ENCODE peak calls at places on chromosomes 1 and 21, in nine cellular contexts. Z is AG09309, H is heart left ventricle, F is breast epithelium, Y is left ventricle myocardium inferior, M is fibroblast of lung, U is HFF-Myc, P is A673, K is AG09319. I is an unnamed sample.
A peak's percentile ranks its signal among the peaks of the same experiment; 100 is the strongest.

GRCh38 chr1:38258085-38258484 is 211.5 kb upstream of the POU3F1 start:
- DNase-seq in P (no peak), Z (no peak), U (no peak), H (no peak), M (no peak), Y (no peak), F (no peak), K (no peak), I (no peak)

GRCh38 chr1:72397786-72398185 is 115.4 kb upstream of the NEGR1 start:
- DNase-seq in M (peak; percentile 86), H (no peak), U (peak; percentile 75), Y (no peak), F (no peak), K (peak; percentile 55), P (peak; percentile 70), Z (peak; percentile 66), I (no peak)

GRCh38 chr1:154463512-154463990 is 38.5 kb upstream of the TDRD10 start:
- DNase-seq in H (peak; percentile 33), F (no peak), Y (no peak), Z (no peak), M (no peak), U (no peak), K (no peak), P (peak; percentile 61), I (no peak)

GRCh38 chr21:45582128-45582527 is 39.9 kb upstream of the SLC19A1 start:
- DNase-seq in U (no peak), Y (no peak), F (no peak), H (no peak), Z (no peak), K (no peak), P (no peak), M (no peak), I (no peak)

GRCh38 chr1:52602328-52603300 is at the start of gene GPX7:
- DNase-seq in P (peak; percentile 58), Y (peak; percentile 50), M (peak; percentile 68), F (no peak), U (no peak), K (no peak), Z (peak; percentile 13), H (peak; percentile 68), I (peak; percentile 57)

GRCh38 chr1:13967707-13968106 is 267.7 kb downstream of the PRDM2 start:
- DNase-seq in F (no peak), K (no peak), Y (no peak), H (no peak), U (no peak), P (no peak), M (no peak), Z (no peak), I (no peak)

GRCh38 chr1:59360170-59360569 is 63.3 kb downstream of the FGGY start:
- DNase-seq in H (no peak), P (no peak), F (peak; percentile 69), Y (no peak), U (no peak), M (peak; percentile 95), K (peak; percentile 44), Z (peak; percentile 55), I (no peak)

GRCh38 chr1:53625766-53626520 is 113.0 kb downstream of the GLIS1 start:
- DNase-seq in U (no peak), M (no peak), F (no peak), K (no peak), P (no peak), Y (no peak), Z (no peak), H (no peak), I (no peak)

GRCh38 chr1:245827306-245827705 is 672.5 kb downstream of the KIF26B start:
- DNase-seq in U (no peak), K (no peak), H (no peak), Y (no peak), Z (no peak), M (no peak), P (no peak), F (no peak), I (no peak)

GRCh38 chr1:156797212-156797871 is 19.3 kb downstream of the SH2D2A start:
- DNase-seq in Z (no peak), M (peak; percentile 55), H (no peak), P (peak; percentile 70), K (peak; percentile 37), F (no peak), Y (no peak), U (no peak), I (no peak)

GRCh38 chr1:177800386-177801058 is 169.3 kb downstream of the SEC16B start:
- DNase-seq in M (peak; percentile 76), Z (no peak), H (no peak), Y (no peak), U (peak; percentile 25), F (no peak), K (peak; percentile 4), P (no peak), I (no peak)

GRCh38 chr1:170198584-170198983 is 52.8 kb downstream of the NTMT2 start:
- DNase-seq in U (no peak), Y (no peak), M (no peak), P (no peak), K (no peak), H (no peak), F (no peak), Z (no peak), I (no peak)

GRCh38 chr1:170196490-170196889 is 50.7 kb downstream of the NTMT2 start:
- DNase-seq in Z (no peak), P (no peak), K (no peak), U (no peak), F (no peak), M (peak; percentile 25), H (no peak), Y (no peak), I (no peak)

GRCh38 chr1:170200161-170200560 is 54.4 kb downstream of the NTMT2 start:
- DNase-seq in Z (no peak), U (no peak), Y (no peak), M (no peak), K (no peak), P (no peak), F (no peak), H (no peak), I (no peak)

GRCh38 chr1:170200665-170201397 is 55.1 kb downstream of the NTMT2 start:
- DNase-seq in F (no peak), Y (no peak), H (no peak), U (no peak), M (no peak), Z (no peak), P (no peak), K (peak; percentile 18), I (no peak)

GRCh38 chr1:170198090-170198489 is 52.3 kb downstream of the NTMT2 start:
- DNase-seq in U (no peak), F (no peak), Z (no peak), H (no peak), P (no peak), M (no peak), K (no peak), Y (no peak), I (no peak)
- TF ChIP-seq CTCF in U (no peak), F (no peak), Z (no peak), H (no peak), P (no peak), M (no peak), K (no peak), Y (no peak), I (no peak)

GRCh38 chr1:151519667-151520066 is 8.5 kb downstream of the CGN start:
- DNase-seq in M (no peak), U (no peak), H (no peak), F (no peak), K (no peak), P (no peak), Y (no peak), Z (no peak), I (no peak)

GRCh38 chr1:151523331-151523730 is 12.1 kb downstream of the CGN start:
- DNase-seq in Z (no peak), H (no peak), F (no peak), U (no peak), P (no peak), M (no peak), Y (no peak), K (no peak), I (no peak)

GRCh38 chr1:151518936-151519335 is 7.7 kb downstream of the CGN start:
- DNase-seq in K (no peak), M (no peak), H (no peak), P (no peak), F (no peak), Z (no peak), Y (no peak), U (no peak), I (no peak)

GRCh38 chr1:151518431-151518830 is 7.2 kb downstream of the CGN start:
- DNase-seq in Z (no peak), H (no peak), F (no peak), P (no peak), M (no peak), U (no peak), Y (no peak), K (no peak), I (no peak)

GRCh38 chr1:151520359-151520758 is 9.2 kb downstream of the CGN start:
- DNase-seq in M (no peak), P (no peak), Y (no peak), Z (no peak), K (no peak), U (no peak), H (no peak), F (no peak), I (no peak)
- TF ChIP-seq CTCF in M (no peak), P (no peak), Y (no peak), Z (no peak), K (no peak), U (no peak), H (no peak), F (no peak), I (no peak)

DNA sequence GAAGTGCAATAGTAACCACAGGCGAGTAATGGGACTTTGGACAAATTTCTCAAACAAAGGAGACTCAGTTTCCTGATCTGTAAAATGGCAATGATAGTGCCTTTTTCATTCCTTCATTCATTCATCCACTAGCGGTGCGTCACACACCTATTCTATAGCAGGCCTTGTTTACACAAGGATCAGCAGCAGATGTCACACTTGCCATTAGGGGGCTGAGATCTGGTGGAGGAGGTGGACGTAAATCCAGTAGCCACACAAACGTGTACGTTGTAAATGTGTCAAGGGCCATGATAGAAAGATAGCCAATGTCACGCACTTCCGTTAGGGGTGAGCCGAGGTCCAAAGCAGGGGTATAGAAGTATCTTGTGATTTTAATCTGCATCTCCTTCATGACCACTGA is 34.2 kb downstream of the SERINC2 start:
- DNase-seq in M (no peak), F (no peak), U (peak; percentile 36), K (no peak), Y (no peak), H (no peak), Z (no peak), P (no peak), I (no peak)
- TF ChIP-seq CTCF in M (no peak), F (no peak), U (peak; percentile 16), K (no peak), Y (no peak), H (no peak), Z (no peak), P (no peak), I (no peak)

DNA sequence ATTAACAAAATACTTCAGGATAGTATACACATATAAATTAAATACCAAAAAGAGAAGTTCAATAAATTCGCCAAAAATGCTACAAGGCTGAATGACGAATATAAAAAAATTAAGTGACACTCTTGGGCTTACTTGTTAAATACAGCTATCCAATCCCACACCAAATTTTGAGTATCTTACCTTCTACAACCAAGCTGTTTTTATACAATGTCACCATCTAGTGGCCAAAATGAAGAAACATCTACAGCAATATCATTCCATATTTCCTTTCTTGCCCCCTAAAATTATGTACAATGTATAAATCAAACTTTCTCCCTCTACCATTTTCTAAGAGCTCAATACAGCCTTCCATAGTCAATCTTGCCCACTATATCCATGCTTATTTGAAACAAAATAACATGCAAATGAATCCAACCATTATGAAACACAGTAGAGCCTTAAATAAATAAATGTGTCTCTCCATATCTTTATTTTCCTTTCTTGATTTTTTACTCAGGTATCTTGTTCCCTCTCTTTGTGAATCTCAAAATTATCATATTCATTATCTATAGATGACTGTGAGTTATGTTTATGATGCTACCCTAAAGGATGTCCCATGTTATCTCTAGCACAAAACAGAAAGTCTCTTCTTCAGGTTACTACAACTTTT is 86.3 kb downstream of the ACBD6 start:
- DNase-seq in H (no peak), U (no peak), Y (no peak), M (peak; percentile 37), K (no peak), Z (peak; percentile 29), P (peak; percentile 63), F (no peak), I (no peak)
- TF ChIP-seq CTCF in H (peak; percentile 60), U (peak; percentile 37), Y (peak; percentile 66), M (peak; percentile 25), K (peak; percentile 43), Z (peak; percentile 51), P (peak; percentile 78), F (peak; percentile 29), I (no peak)

I was measured in activated B cell treated with CpG ODN at 0.5 μM for 24 hours.